ENCODE peak calls at places on chromosomes 1 and 21, in eight cellular contexts. F is A549, S is AG09319, U is neural progenitor cell, H is breast epithelium, W is prostate gland, I is ovary, C is endothelial cell. P is an unnamed sample.

GRCh38 chr1:111754964-111755320 is 759 bp upstream of the DDX20 start:
- DNase-seq in F (peak), S (no peak), U (peak), H (no peak), W (no peak), I (peak), C (peak), P (peak)

GRCh38 chr1:95631695-95632094 is 397.7 kb downstream of the RWDD3 start:
- DNase-seq in F (no peak), S (no peak), U (no peak), H (no peak), W (no peak), I (no peak), C (no peak), P (no peak)

GRCh38 chr21:26148834-26149354 is 21.7 kb downstream of the APP start:
- DNase-seq in F (no peak), S (no peak), U (peak), H (no peak), W (no peak), I (no peak), C (no peak), P (no peak)

GRCh38 chr1:151611288-151611790 is 511 bp upstream of the SNX27 start:
- DNase-seq in F (no peak), S (no peak), U (no peak), H (peak), W (peak), I (no peak), C (no peak), P (no peak)

GRCh38 chr1:197807739-197808453 is 32.6 kb upstream of the DENND1B start:
- DNase-seq in F (no peak), S (no peak), U (no peak), H (no peak), W (no peak), I (no peak), C (no peak), P (no peak)

GRCh38 chr1:185733818-185734709 is at the start of gene HMCN1:
- DNase-seq in F (peak), S (no peak), U (peak), H (peak), W (peak), I (peak), C (peak), P (peak)

GRCh38 chr1:113415256-113416189 is 25.2 kb downstream of the MAGI3 start:
- DNase-seq in F (no peak), S (no peak), U (no peak), H (no peak), W (no peak), I (no peak), C (no peak), P (no peak)

GRCh38 chr1:89582571-89582970 is 50.3 kb upstream of the LRRC8C start:
- DNase-seq in F (no peak), S (no peak), U (no peak), H (no peak), W (no peak), I (no peak), C (no peak), P (no peak)

GRCh38 chr1:24822887-24823286 is 77.6 kb downstream of the CLIC4 start:
- DNase-seq in F (no peak), S (peak), U (no peak), H (no peak), W (no peak), I (no peak), C (no peak), P (no peak)

GRCh38 chr21:42913461-42913860 is 12.0 kb downstream of the ERVH48-1 start:
- DNase-seq in F (no peak), S (peak), U (no peak), H (no peak), W (no peak), I (no peak), C (no peak), P (no peak)

GRCh38 chr1:227855687-227856086 is 40.2 kb downstream of the PRSS38 start:
- DNase-seq in F (no peak), S (no peak), U (no peak), H (no peak), W (no peak), I (no peak), C (no peak), P (no peak)

GRCh38 chr1:110874303-110875215 is 1.6 kb downstream of the CD53 start:
- DNase-seq in F (no peak), S (no peak), U (no peak), H (no peak), W (no peak), I (no peak), C (no peak), P (no peak)

GRCh38 chr21:42991992-42992740 is 17.8 kb downstream of the PKNOX1 start:
- DNase-seq in F (no peak), S (no peak), U (no peak), H (no peak), W (no peak), I (peak), C (peak), P (peak)

GRCh38 chr1:35633526-35633925 is 7.8 kb downstream of the PSMB2 start:
- DNase-seq in F (no peak), S (no peak), U (no peak), H (no peak), W (no peak), I (no peak), C (no peak), P (no peak)

GRCh38 chr1:155607708-155608107 is 2.3 kb upstream of the MSTO1 start:
- DNase-seq in F (no peak), S (no peak), U (no peak), H (no peak), W (no peak), I (no peak), C (no peak), P (no peak)

GRCh38 chr1:74583365-74583764 is 71.0 kb upstream of the LRRC53 start:
- DNase-seq in F (no peak), S (no peak), U (no peak), H (no peak), W (no peak), I (no peak), C (no peak), P (no peak)

GRCh38 chr1:205680073-205680851 is at the start of gene SLC45A3:
- DNase-seq in F (peak), S (no peak), U (peak), H (no peak), W (peak), I (peak), C (peak), P (peak)

GRCh38 chr1:18786149-18786548 is 73.3 kb downstream of the TAS1R2 start:
- DNase-seq in F (no peak), S (no peak), U (no peak), H (no peak), W (no peak), I (no peak), C (no peak), P (no peak)

GRCh38 chr1:173603056-173603591 is at the start of gene SLC9C2:
- DNase-seq in F (no peak), S (no peak), U (no peak), H (no peak), W (no peak), I (peak), C (no peak), P (no peak)

GRCh38 chr1:20073247-20073646 is 3.3 kb downstream of the PLA2G5 start:
- DNase-seq in F (no peak), S (no peak), U (no peak), H (no peak), W (no peak), I (no peak), C (no peak), P (no peak)

GRCh38 chr1:85661767-85662166 is 46.5 kb downstream of the ZNHIT6 start:
- DNase-seq in F (no peak), S (no peak), U (peak), H (no peak), W (no peak), I (no peak), C (no peak), P (peak)

GRCh38 chr1:23568608-23569383 is 9.5 kb upstream of the ID3 start:
- DNase-seq in F (no peak), S (no peak), U (peak), H (no peak), W (no peak), I (no peak), C (no peak), P (no peak)

GRCh38 chr1:183032122-183032921 is 9.1 kb downstream of the LAMC1 start:
- DNase-seq in F (no peak), S (no peak), U (no peak), H (no peak), W (no peak), I (peak), C (no peak), P (no peak)

GRCh38 chr21:25700741-25701140 is 34.0 kb downstream of the ATP5PF start:
- DNase-seq in F (no peak), S (no peak), U (no peak), H (no peak), W (no peak), I (no peak), C (no peak), P (no peak)

GRCh38 chr1:114086601-114087368 is 66.9 kb downstream of the SYT6 start:
- DNase-seq in F (no peak), S (no peak), U (no peak), H (no peak), W (no peak), I (no peak), C (no peak), P (no peak)

GRCh38 chr1:242569867-242570266 is 45.4 kb upstream of the PLD5 start:
- DNase-seq in F (no peak), S (no peak), U (no peak), H (no peak), W (no peak), I (no peak), C (no peak), P (no peak)

GRCh38 chr1:226685196-226685820 is 53.8 kb downstream of the ITPKB start:
- DNase-seq in F (no peak), S (no peak), U (no peak), H (no peak), W (no peak), I (no peak), C (no peak), P (no peak)

GRCh38 chr1:209439828-209440227 is 143.7 kb upstream of the CAMK1G start:
- DNase-seq in F (no peak), S (no peak), U (no peak), H (no peak), W (no peak), I (no peak), C (no peak), P (no peak)

GRCh38 chr1:212234431-212235298 is 50.5 kb upstream of the PPP2R5A start:
- DNase-seq in F (peak), S (peak), U (no peak), H (peak), W (no peak), I (no peak), C (no peak), P (no peak)

GRCh38 chr1:31144442-31144841 is 78.9 kb upstream of the PUM1 start:
- DNase-seq in F (no peak), S (no peak), U (no peak), H (no peak), W (no peak), I (no peak), C (no peak), P (no peak)

GRCh38 chr1:45617618-45618017 is 6.2 kb downstream of the CCDC17 start:
- DNase-seq in F (no peak), S (no peak), U (no peak), H (no peak), W (no peak), I (no peak), C (no peak), P (no peak)

GRCh38 chr1:3034728-3035610 is 13.7 kb downstream of the ACTRT2 start:
- DNase-seq in F (no peak), S (no peak), U (no peak), H (no peak), W (no peak), I (peak), C (no peak), P (peak)

GRCh38 chr1:225887030-225887314 is 2.0 kb downstream of the LEFTY1 start:
- DNase-seq in F (no peak), S (no peak), U (no peak), H (no peak), W (no peak), I (no peak), C (no peak), P (no peak)

GRCh38 chr1:36087233-36088123 is 1.2 kb upstream of the ADPRS start:
- DNase-seq in F (no peak), S (no peak), U (no peak), H (no peak), W (no peak), I (peak), C (no peak), P (peak)

GRCh38 chr1:31637915-31638673 is 6.6 kb downstream of the PEF1 start:
- DNase-seq in F (no peak), S (no peak), U (no peak), H (no peak), W (no peak), I (no peak), C (no peak), P (no peak)

GRCh38 chr1:196960854-196961253 is 16.5 kb upstream of the CFHR5 start:
- DNase-seq in F (no peak), S (no peak), U (no peak), H (no peak), W (no peak), I (no peak), C (no peak), P (no peak)

GRCh38 chr1:228136908-228137307 is 3.2 kb upstream of the GUK1 start:
- DNase-seq in F (no peak), S (no peak), U (no peak), H (no peak), W (no peak), I (no peak), C (no peak), P (no peak)

GRCh38 chr1:30446100-30446499 is 277.3 kb downstream of the MATN1 start:
- DNase-seq in F (no peak), S (no peak), U (no peak), H (no peak), W (no peak), I (no peak), C (no peak), P (peak)

GRCh38 chr1:89451011-89451410 is 73.6 kb upstream of the LRRC8B start:
- DNase-seq in F (no peak), S (no peak), U (no peak), H (no peak), W (no peak), I (no peak), C (no peak), P (no peak)

GRCh38 chr1:27111771-27112573 is 43.0 kb downstream of the SLC9A1 start:
- DNase-seq in F (peak), S (peak), U (no peak), H (peak), W (peak), I (peak), C (peak), P (no peak)
- TF ChIP-seq CTCF in F (no peak), S (peak), U (no peak), H (no peak), W (no peak), I (peak), C (no peak), P (no peak)

GRCh38 chr21:14711287-14711686 is 165.2 kb upstream of the SAMSN1 start:
- DNase-seq in F (no peak), S (no peak), U (no peak), H (no peak), W (no peak), I (no peak), C (no peak), P (no peak)
- TF ChIP-seq CTCF in F (no peak), S (no peak), U (no peak), H (no peak), W (no peak), I (no peak), C (no peak), P (no peak)

GRCh38 chr1:40862008-40862863 is at the start of gene CITED4:
- DNase-seq in F (peak), S (peak), U (peak), H (peak), W (peak), I (peak), C (peak), P (peak)
- TF ChIP-seq CTCF in F (peak), S (no peak), U (peak), H (peak), W (no peak), I (peak), C (no peak), P (peak)

GRCh38 chr1:181675091-181675490 is 191.8 kb downstream of the CACNA1E start:
- DNase-seq in F (no peak), S (no peak), U (no peak), H (no peak), W (no peak), I (no peak), C (no peak), P (no peak)

GRCh38 chr1:181674617-181675016 is 191.3 kb downstream of the CACNA1E start:
- DNase-seq in F (no peak), S (no peak), U (no peak), H (no peak), W (no peak), I (no peak), C (no peak), P (no peak)

GRCh38 chr1:181680332-181680731 is 197.0 kb downstream of the CACNA1E start:
- DNase-seq in F (no peak), S (no peak), U (no peak), H (no peak), W (no peak), I (no peak), C (no peak), P (no peak)

GRCh38 chr1:181675625-181676024 is 192.3 kb downstream of the CACNA1E start:
- DNase-seq in F (no peak), S (no peak), U (peak), H (no peak), W (no peak), I (no peak), C (peak), P (no peak)

GRCh38 chr1:181676269-181676668 is 193.0 kb downstream of the CACNA1E start:
- DNase-seq in F (peak), S (no peak), U (peak), H (no peak), W (no peak), I (no peak), C (peak), P (peak)
- TF ChIP-seq CTCF in F (peak), S (no peak), U (peak), H (no peak), W (no peak), I (no peak), C (peak), P (peak)

GRCh38 chr1:150162582-150162861 is 12.8 kb downstream of the PLEKHO1 start:
- DNase-seq in F (no peak), S (no peak), U (no peak), H (no peak), W (no peak), I (no peak), C (no peak), P (no peak)

GRCh38 chr1:150164769-150165168 is 15.1 kb downstream of the PLEKHO1 start:
- DNase-seq in F (no peak), S (no peak), U (no peak), H (no peak), W (no peak), I (no peak), C (no peak), P (no peak)

GRCh38 chr1:150161747-150162581 is 12.2 kb downstream of the PLEKHO1 start:
- DNase-seq in F (no peak), S (no peak), U (peak), H (no peak), W (no peak), I (no peak), C (no peak), P (no peak)

GRCh38 chr1:150164224-150164623 is 14.5 kb downstream of the PLEKHO1 start:
- DNase-seq in F (no peak), S (no peak), U (no peak), H (no peak), W (no peak), I (no peak), C (no peak), P (no peak)

DNA sequence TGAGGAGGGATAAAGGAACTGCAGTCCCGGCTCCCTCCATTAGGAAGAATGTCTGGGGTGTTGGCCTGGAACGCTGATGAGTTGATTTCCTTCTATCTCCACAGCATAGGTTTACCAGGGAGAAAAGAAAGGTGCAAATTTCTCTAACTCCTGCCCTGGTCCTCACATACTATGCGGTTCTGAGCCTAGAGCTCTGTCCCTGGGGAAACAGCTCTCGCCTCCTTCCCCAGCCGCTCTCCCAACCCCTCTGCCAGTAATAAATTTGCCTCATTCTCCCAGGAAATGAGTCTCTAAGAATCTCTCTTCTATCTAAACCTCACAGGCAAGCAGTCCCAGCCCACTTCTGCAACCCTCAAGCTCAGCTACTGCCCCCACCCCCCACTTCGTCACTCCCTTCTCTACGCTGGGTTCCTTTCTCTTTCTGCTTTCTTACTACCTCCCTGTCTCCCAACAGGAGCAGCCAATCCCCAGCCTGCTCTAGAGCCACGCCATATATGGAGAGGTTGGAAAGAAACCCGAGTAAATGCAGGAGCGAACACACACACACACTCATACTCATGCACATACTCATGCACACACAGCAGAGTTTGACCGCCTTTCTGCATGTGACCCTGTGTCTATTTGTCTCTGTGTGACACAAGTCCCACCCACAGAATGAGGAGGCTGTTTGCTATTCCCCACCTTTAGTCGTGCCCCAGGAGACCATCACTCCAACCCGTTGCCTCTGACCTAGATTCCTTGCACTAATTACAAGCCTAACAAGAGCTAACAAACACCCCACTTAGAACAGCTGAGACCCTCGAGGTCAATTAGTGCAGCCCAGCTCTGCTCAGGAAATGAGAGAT is 13.4 kb downstream of the PLEKHO1 start:
- DNase-seq in F (no peak), S (peak), U (peak), H (peak), W (peak), I (peak), C (peak), P (peak)
- TF ChIP-seq CTCF in F (no peak), S (no peak), U (no peak), H (peak), W (no peak), I (peak), C (no peak), P (peak)

GRCh38 chr21:45335761-45336534 is 48.3 kb upstream of the POFUT2 start:
- DNase-seq in F (no peak), S (no peak), U (no peak), H (no peak), W (no peak), I (peak), C (no peak), P (peak)

GRCh38 chr21:45335151-45335760 is 47.6 kb upstream of the POFUT2 start:
- DNase-seq in F (no peak), S (no peak), U (no peak), H (no peak), W (no peak), I (peak), C (no peak), P (no peak)

GRCh38 chr21:45336535-45336810 is 48.8 kb upstream of the POFUT2 start:
- DNase-seq in F (no peak), S (no peak), U (no peak), H (no peak), W (no peak), I (peak), C (no peak), P (no peak)

GRCh38 chr21:45338326-45339017 is 50.8 kb upstream of the POFUT2 start:
- DNase-seq in F (no peak), S (no peak), U (no peak), H (no peak), W (no peak), I (peak), C (no peak), P (peak)

DNA sequence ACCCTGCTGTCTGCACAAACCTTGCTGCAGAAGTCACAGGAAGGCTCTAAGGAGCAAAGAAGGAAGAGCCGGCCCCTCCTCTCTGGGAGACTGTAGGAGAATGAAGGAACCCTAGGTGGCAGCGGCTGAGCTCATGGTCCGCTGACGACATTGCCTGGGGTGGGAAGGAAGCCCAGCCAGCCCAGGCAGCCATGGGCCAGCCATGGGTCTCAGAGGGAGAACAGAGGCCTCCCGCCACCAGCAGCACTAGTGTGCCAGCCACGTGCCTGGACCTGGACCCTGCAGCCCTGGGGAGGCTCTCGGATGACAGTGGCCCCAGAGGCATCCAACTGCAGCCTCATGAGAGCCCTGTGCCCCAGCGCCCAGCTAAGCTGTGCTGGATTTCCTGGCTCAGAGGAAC is 49.2 kb upstream of the POFUT2 start:
- DNase-seq in F (no peak), S (no peak), U (peak), H (no peak), W (no peak), I (peak), C (no peak), P (peak)
- TF ChIP-seq CTCF in F (no peak), S (no peak), U (no peak), H (no peak), W (no peak), I (no peak), C (no peak), P (peak)